ENCODE peak calls at places on chromosomes 7 and 10, in four cellular contexts. G is aorta, V is foreskin keratinocyte, A is neuronal stem cell. Q is an unnamed sample.

GRCh38 chr7:117041007-117041406 is 87.7 kb downstream of the ST7 start:
- DNase-seq in G (no peak), V (no peak), A (no peak), Q (no peak)

GRCh38 chr7:94176694-94177200 is 172.6 kb upstream of the BET1 start:
- DNase-seq in G (no peak), V (no peak), A (no peak), Q (no peak)

GRCh38 chr10:123375097-123375496 is 220.9 kb downstream of the BUB3 start:
- DNase-seq in G (no peak), V (no peak), A (no peak), Q (no peak)

GRCh38 chr7:45155357-45155900 is 2.2 kb upstream of the RAMP3 start:
- DNase-seq in G (peak; percentile 52), V (no peak), A (no peak), Q (no peak)

GRCh38 chr7:45071528-45071927 is 17.2 kb downstream of the NACAD start:
- DNase-seq in G (peak; percentile 31), V (no peak), A (no peak), Q (no peak)

GRCh38 chr10:128178319-128178937 is 52.2 kb upstream of the MKI67 start:
- DNase-seq in G (no peak), V (no peak), A (peak; percentile 9), Q (no peak)

GRCh38 chr7:148264933-148265557 is 325.5 kb upstream of the C7orf33 start:
- DNase-seq in G (no peak), V (peak; percentile 30), A (no peak), Q (no peak)

GRCh38 chr7:15620491-15621185 is 58.8 kb upstream of the AGMO start:
- DNase-seq in G (no peak), V (peak; percentile 38), A (no peak), Q (no peak)

GRCh38 chr7:112056409-112056808 is 149.8 kb downstream of the DOCK4 start:
- DNase-seq in G (no peak), V (peak; percentile 68), A (no peak), Q (no peak)

GRCh38 chr10:23120001-23120934 is 24.9 kb downstream of the MSRB2 start:
- DNase-seq in G (no peak), V (no peak), A (no peak), Q (no peak)

GRCh38 chr7:138711007-138711406 is 9.8 kb upstream of the SVOPL start:
- DNase-seq in G (no peak), V (no peak), A (no peak), Q (no peak)

GRCh38 chr7:159067870-159068787 is 76.5 kb downstream of the VIPR2 start:
- DNase-seq in G (peak; percentile 88), V (no peak), A (no peak), Q (peak; percentile 33)

GRCh38 chr7:100673942-100674431 is 447 bp downstream of the GNB2 start:
- DNase-seq in G (peak; percentile 87), V (no peak), A (no peak), Q (no peak)

GRCh38 chr7:116988363-116988989 is 35.2 kb downstream of the ST7 start:
- DNase-seq in G (no peak), V (no peak), A (no peak), Q (no peak)

GRCh38 chr10:133422821-133423771 is 1.3 kb downstream of the SPRN start:
- DNase-seq in G (peak; percentile 73), V (no peak), A (no peak), Q (no peak)

GRCh38 chr10:871951-872403 is 59.5 kb downstream of the LARP4B start:
- DNase-seq in G (no peak), V (peak; percentile 10), A (no peak), Q (no peak)

GRCh38 chr10:114768394-114768786 is 53.2 kb upstream of the FHIP2A start:
- DNase-seq in G (no peak), V (no peak), A (no peak), Q (no peak)
- H3K27ac ChIP-seq in G (no peak overlapping the region), V (no peak overlapping the region), A (no peak overlapping the region), Q (no peak overlapping the region)

GRCh38 chr10:15726042-15726441 is 6.3 kb upstream of the ITGA8 start:
- DNase-seq in G (no peak), V (no peak), A (no peak), Q (no peak)
- H3K27ac ChIP-seq in G (no peak overlapping the region), V (no peak overlapping the region), A (no peak overlapping the region), Q (no peak overlapping the region)

DNA sequence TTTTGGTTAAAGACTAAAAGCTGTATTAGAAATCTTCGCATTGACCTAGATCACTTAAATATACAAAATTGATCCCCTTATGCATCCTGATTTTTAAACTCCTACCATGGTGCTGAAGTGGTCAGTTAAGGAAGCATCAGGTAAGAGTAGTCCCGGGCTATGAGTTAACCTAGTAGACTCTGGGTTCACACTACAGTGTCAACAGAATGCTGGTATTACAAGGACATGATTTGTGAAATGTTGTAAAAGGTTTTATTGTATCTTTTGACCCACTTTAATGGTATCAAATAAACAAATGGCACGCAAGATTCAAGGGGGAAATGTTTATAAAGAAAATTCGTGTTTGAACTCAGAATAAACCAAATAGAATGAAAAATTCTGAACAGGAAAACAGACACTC is 36.8 kb downstream of the RTKN2 start:
- DNase-seq in G (no peak), V (no peak), A (no peak), Q (no peak)
- H3K27ac ChIP-seq in G (no peak overlapping the region), V (no peak overlapping the region), A (no peak overlapping the region), Q (peak overlapping the region; percentile 94)

GRCh38 chr10:3095373-3096139 is 28.2 kb downstream of the PFKP start:
- DNase-seq in G (no peak), V (peak; percentile 100), A (no peak), Q (no peak)

GRCh38 chr10:3096149-3096548 is 28.8 kb downstream of the PFKP start:
- DNase-seq in G (no peak), V (no peak), A (no peak), Q (no peak)

GRCh38 chr10:3094565-3095168 is 27.3 kb downstream of the PFKP start:
- DNase-seq in G (no peak), V (no peak), A (no peak), Q (no peak)

GRCh38 chr10:3091921-3092320 is 24.6 kb downstream of the PFKP start:
- DNase-seq in G (no peak), V (no peak), A (no peak), Q (no peak)

DNA sequence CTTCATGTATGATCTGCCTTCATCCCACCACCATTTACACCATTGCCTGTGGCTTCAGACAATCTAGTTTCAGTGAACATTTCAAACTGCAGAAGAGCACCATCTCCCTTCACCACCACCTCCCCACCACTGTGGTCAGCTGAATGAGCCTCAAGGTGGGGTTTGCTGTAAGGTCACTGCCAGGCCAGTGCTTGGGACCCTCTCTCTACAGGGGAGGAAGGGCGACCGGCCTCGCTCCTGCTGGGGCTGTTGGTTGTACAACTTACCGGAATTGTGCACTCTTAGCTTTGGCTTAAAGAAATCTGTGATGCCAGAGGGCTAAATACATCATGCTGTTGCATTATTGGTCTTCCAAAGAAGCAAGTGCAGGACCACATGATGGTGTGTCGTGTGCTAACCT is 26.6 kb downstream of the PFKP start:
- DNase-seq in G (no peak), V (no peak), A (no peak), Q (no peak)
- H3K27ac ChIP-seq in G (no peak overlapping the region), V (no peak overlapping the region), A (no peak overlapping the region), Q (peak overlapping the region; percentile 99)

DNA sequence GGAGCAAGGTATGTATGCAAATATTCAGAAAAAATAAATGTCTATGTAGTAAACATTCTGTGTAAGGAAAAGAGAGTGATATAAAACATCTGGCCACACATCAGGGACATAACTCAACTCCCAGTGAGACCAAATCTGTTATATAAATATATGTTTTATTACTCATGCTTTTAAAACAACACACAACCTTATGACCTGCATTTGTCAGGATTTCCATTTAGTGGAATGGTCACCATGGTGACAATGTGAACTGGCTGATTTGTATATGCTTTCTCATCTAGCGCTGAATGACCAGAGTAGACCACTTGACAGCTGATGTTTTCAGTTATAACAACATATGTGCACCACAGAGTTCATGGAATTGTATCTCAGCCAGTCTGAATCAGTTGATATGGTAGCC is 551.7 kb downstream of the HTR7 start:
- DNase-seq in G (no peak), V (no peak), A (no peak), Q (no peak)
- H3K27ac ChIP-seq in G (no peak overlapping the region), V (no peak overlapping the region), A (no peak overlapping the region), Q (no peak overlapping the region)

Q was measured in RWPE2.